ENCODE peak calls at places on chromosomes 12 and 14, in seven cellular contexts. T is B cell; I is dermis blood vessel endothelial cell; O is endodermal cell; N is Calu3; U is naive thymus-derived CD8-positive, alpha-beta T cell; J is uterus. W is an unnamed sample.

GRCh38 chr14:99272669-99273024 is 650 bp upstream of the BCL11B start:
- DNase-seq in N (no peak), J (no peak), O (no peak), T (no peak), I (no peak), U (no peak), W (no peak)

GRCh38 chr12:4174417-4174816 is 99.1 kb upstream of the CCND2 start:
- DNase-seq in U (no peak), J (no peak), O (peak; percentile 38), I (no peak), T (no peak), N (no peak), W (no peak)

GRCh38 chr12:111546758-111547383 is 52.2 kb downstream of the ATXN2 start:
- DNase-seq in N (no peak), O (no peak), J (no peak), I (peak; percentile 55), T (no peak), U (no peak), W (peak; percentile 23)

GRCh38 chr12:14554281-14555008 is 13.2 kb downstream of the PLBD1 start:
- DNase-seq in U (no peak), N (peak; percentile 86), I (peak; percentile 3), T (no peak), O (no peak), J (peak; percentile 36), W (no peak)

GRCh38 chr14:78617735-78618134 is 447.6 kb downstream of the NRXN3 start:
- DNase-seq in T (no peak), O (no peak), N (no peak), I (no peak), U (no peak), J (no peak), W (no peak)

GRCh38 chr14:24298892-24299254 is 707 bp downstream of the DHRS1 start:
- DNase-seq in I (peak; percentile 62), U (no peak), O (peak; percentile 63), J (no peak), T (no peak), N (peak; percentile 60), W (no peak)

GRCh38 chr12:94458882-94459772 is 540 bp downstream of the CEP83 start:
- DNase-seq in O (no peak), J (no peak), T (no peak), N (no peak), I (peak; percentile 57), U (no peak), W (peak; percentile 29)

GRCh38 chr12:108587826-108588225 is 10.1 kb downstream of the TMEM119 start:
- DNase-seq in U (no peak), T (no peak), N (no peak), O (no peak), I (no peak), J (no peak), W (no peak)

GRCh38 chr12:25186788-25187397 is 8.1 kb downstream of the DNAI7 start:
- DNase-seq in U (no peak), T (peak; percentile 30), N (no peak), O (no peak), I (no peak), J (no peak), W (peak; percentile 32)

GRCh38 chr12:122423258-122424165 is 1.0 kb upstream of the CLIP1 start:
- DNase-seq in T (no peak), O (peak; percentile 85), U (no peak), J (no peak), I (peak; percentile 94), N (peak; percentile 53), W (no peak)